ENCODE peak calls at places on chromosomes 5 and 9, in eight cellular contexts. U, Q, W, G, C, P, V and R are unnamed samples.

GRCh38 chr9:132381966-132382541 is 24.6 kb downstream of the TTF1 start:
- DNase-seq in Q (peak), U (no peak), V (no peak), P (no peak), C (no peak), W (no peak), G (no peak), R (no peak)

GRCh38 chr5:170638454-170639220 is 134.8 kb downstream of the KCNIP1 start:
- DNase-seq in G (peak), W (peak), U (no peak), P (peak), Q (peak), C (peak), V (peak), R (peak)

GRCh38 chr5:83467315-83468044 is 4.1 kb upstream of the VCAN start:
- DNase-seq in U (no peak), C (no peak), W (peak), P (peak), G (no peak), Q (no peak), V (peak), R (peak)

GRCh38 chr5:59016925-59017324 is 434.1 kb downstream of the RAB3C start:
- DNase-seq in Q (no peak), W (no peak), U (no peak), P (no peak), V (no peak), C (no peak), G (no peak), R (no peak)

GRCh38 chr5:60843693-60844428 is at the start of gene ELOVL7:
- DNase-seq in P (peak), G (peak), U (no peak), W (no peak), C (peak), V (peak), Q (peak), R (peak)

GRCh38 chr9:20197976-20198685 is 409.3 kb upstream of the SLC24A2 start:
- DNase-seq in V (peak), U (no peak), P (no peak), W (no peak), Q (no peak), C (no peak), G (no peak), R (peak)

GRCh38 chr5:115575167-115576070 is 26.9 kb downstream of the TICAM2 start:
- DNase-seq in Q (no peak), P (peak), C (no peak), V (peak), U (no peak), G (no peak), W (no peak), R (peak)

GRCh38 chr5:13218518-13218917 is 726.0 kb downstream of the DNAH5 start:
- DNase-seq in C (no peak), G (no peak), W (no peak), U (no peak), Q (no peak), P (no peak), V (no peak), R (no peak)

GRCh38 chr5:172855597-172856292 is 21.7 kb downstream of the ERGIC1 start:
- DNase-seq in P (peak), G (peak), U (no peak), V (no peak), W (peak), C (peak), Q (no peak), R (no peak)

GRCh38 chr5:83375049-83375710 is 96.4 kb upstream of the VCAN start:
- DNase-seq in C (no peak), V (peak), P (no peak), Q (no peak), U (no peak), G (no peak), W (no peak), R (peak)

GRCh38 chr9:18314321-18314720 is 159.6 kb upstream of the ADAMTSL1 start:
- DNase-seq in G (no peak), U (no peak), V (no peak), Q (no peak), W (no peak), P (no peak), C (no peak), R (peak)

GRCh38 chr5:44454002-44454401 is 64.8 kb upstream of the FGF10 start:
- DNase-seq in Q (no peak), U (no peak), G (no peak), P (no peak), W (no peak), C (no peak), V (no peak), R (no peak)

GRCh38 chr5:42059291-42059690 is 134.2 kb downstream of the FBXO4 start:
- DNase-seq in C (no peak), U (no peak), Q (no peak), P (peak), V (no peak), G (no peak), W (no peak), R (peak)

GRCh38 chr5:168362097-168362885 is 70.8 kb downstream of the WWC1 start:
- DNase-seq in G (no peak), Q (no peak), P (no peak), V (no peak), C (no peak), W (no peak), U (no peak), R (no peak)

GRCh38 chr5:57442080-57442839 is 40.4 kb downstream of the ACTBL2 start:
- DNase-seq in P (peak), Q (no peak), W (no peak), G (no peak), C (no peak), V (peak), U (peak), R (peak)

GRCh38 chr5:141637266-141637692 is 482 bp downstream of the RELL2 start:
- DNase-seq in U (no peak), P (no peak), C (no peak), Q (peak), W (no peak), G (peak), V (no peak), R (no peak)

GRCh38 chr5:81750308-81751008 is 439 bp downstream of the SSBP2 start:
- DNase-seq in V (no peak), C (no peak), G (no peak), U (no peak), P (peak), W (no peak), Q (no peak), R (no peak)

GRCh38 chr5:156367602-156368001 is 40.6 kb downstream of the SGCD start:
- DNase-seq in G (no peak), Q (no peak), P (peak), W (no peak), V (peak), U (peak), C (peak), R (no peak)

GRCh38 chr5:15521349-15521937 is 21.5 kb downstream of the FBXL7 start:
- DNase-seq in G (no peak), Q (no peak), P (no peak), U (no peak), V (no peak), C (no peak), W (no peak), R (peak)

GRCh38 chr5:12246016-12246415 is 341.8 kb upstream of the CTNND2 start:
- DNase-seq in U (no peak), P (no peak), C (no peak), V (no peak), W (no peak), Q (no peak), G (no peak), R (no peak)

GRCh38 chr5:1299961-1300360 is 5.1 kb upstream of the TERT start:
- DNase-seq in W (no peak), C (no peak), P (no peak), V (no peak), Q (peak), U (no peak), G (no peak), R (no peak)

GRCh38 chr5:124212949-124213348 is 533.5 kb downstream of the ZNF608 start:
- DNase-seq in Q (no peak), V (no peak), U (no peak), G (no peak), C (no peak), P (no peak), W (no peak), R (no peak)

GRCh38 chr5:175465282-175465681 is 13.1 kb upstream of the SFXN1 start:
- DNase-seq in C (no peak), W (no peak), G (no peak), Q (no peak), U (no peak), P (no peak), V (no peak), R (no peak)

GRCh38 chr5:166962470-166962869 is 1329.0 kb upstream of the WWC1 start:
- DNase-seq in V (peak), G (no peak), W (no peak), P (no peak), Q (no peak), U (no peak), C (no peak), R (no peak)

GRCh38 chr5:10793785-10794184 is 32.8 kb upstream of the DAP start:
- DNase-seq in G (no peak), Q (no peak), W (no peak), P (peak), C (no peak), V (no peak), U (no peak), R (peak)

GRCh38 chr9:95413793-95414192 is 96.3 kb upstream of the FANCC start:
- DNase-seq in C (no peak), W (no peak), Q (no peak), G (no peak), V (no peak), P (no peak), U (no peak), R (peak)

GRCh38 chr9:113875917-113876805 is at the start of gene ZNF618:
- DNase-seq in W (peak), C (no peak), V (peak), G (no peak), P (peak), U (no peak), Q (peak), R (no peak)

GRCh38 chr5:111254613-111255012 is 30.4 kb downstream of the CAMK4 start:
- DNase-seq in G (no peak), Q (no peak), V (peak), C (no peak), W (no peak), P (no peak), U (no peak), R (peak)

GRCh38 chr5:176809544-176810083 is 745 bp upstream of the UNC5A start:
- DNase-seq in V (no peak), Q (no peak), W (no peak), C (no peak), U (no peak), P (no peak), G (no peak), R (no peak)

GRCh38 chr9:125649315-125649714 is 57.7 kb downstream of the MAPKAP1 start:
- DNase-seq in Q (no peak), P (peak), C (peak), V (peak), U (peak), G (peak), W (no peak), R (peak)

GRCh38 chr5:74257645-74258328 is 382.7 kb downstream of the ENC1 start:
- DNase-seq in U (no peak), Q (peak), V (peak), P (no peak), C (peak), W (peak), G (peak), R (peak)

GRCh38 chr5:39203951-39204350 is 15.4 kb downstream of the FYB1 start:
- DNase-seq in Q (no peak), V (no peak), U (no peak), P (no peak), W (no peak), G (no peak), C (no peak), R (no peak)
- H3K4me3 ChIP-seq in Q (no peak), V (no peak), U (no peak), P (no peak), W (no peak), G (no peak), C (no peak), R (no peak)

GRCh38 chr5:159440235-159440634 is 109.9 kb upstream of the IL12B start:
- DNase-seq in P (no peak), Q (no peak), U (no peak), W (no peak), G (no peak), C (no peak), V (no peak), R (no peak)
- TF ChIP-seq CTCF in P (no peak), Q (no peak), U (no peak), W (no peak), G (no peak), C (no peak), V (no peak), R (no peak)

GRCh38 chr9:133527444-133527920 is 2.7 kb upstream of the MYMK start:
- DNase-seq in P (no peak), U (no peak), V (peak), W (peak), G (no peak), C (no peak), Q (no peak), R (no peak)
- H3K4me3 ChIP-seq in P (no peak), U (no peak), V (no peak), W (peak), G (no peak), C (no peak), Q (no peak), R (no peak)

GRCh38 chr9:37028425-37029031 is 5.5 kb downstream of the PAX5 start:
- DNase-seq in U (no peak), G (no peak), W (no peak), V (no peak), P (peak), C (no peak), Q (peak), R (no peak)

GRCh38 chr9:37030591-37030939 is 3.5 kb downstream of the PAX5 start:
- DNase-seq in G (no peak), V (no peak), C (no peak), W (no peak), U (no peak), Q (peak), P (peak), R (no peak)

GRCh38 chr9:37027582-37028424 is 6.3 kb downstream of the PAX5 start:
- DNase-seq in U (no peak), W (peak), G (peak), P (peak), Q (peak), V (peak), C (peak), R (peak)

GRCh38 chr9:37029776-37030590 is 4.1 kb downstream of the PAX5 start:
- DNase-seq in V (no peak), Q (peak), C (no peak), W (no peak), G (no peak), U (no peak), P (peak), R (no peak)

GRCh38 chr9:37029304-37029775 is 4.7 kb downstream of the PAX5 start:
- DNase-seq in P (peak), V (no peak), G (no peak), Q (peak), U (no peak), C (no peak), W (no peak), R (no peak)
- TF ChIP-seq CTCF in P (no peak), V (no peak), G (no peak), Q (no peak), U (no peak), C (no peak), W (no peak), R (no peak)

GRCh38 chr5:149282966-149283332 is 11.3 kb downstream of the AFAP1L1 start:
- DNase-seq in Q (no peak), V (no peak), G (no peak), U (no peak), C (no peak), P (no peak), W (no peak), R (no peak)

GRCh38 chr5:149285153-149285552 is 13.5 kb downstream of the AFAP1L1 start:
- DNase-seq in U (no peak), Q (no peak), W (no peak), G (no peak), V (no peak), C (no peak), P (no peak), R (no peak)

GRCh38 chr5:149284501-149284900 is 12.8 kb downstream of the AFAP1L1 start:
- DNase-seq in U (no peak), C (no peak), G (no peak), P (no peak), W (no peak), V (peak), Q (no peak), R (peak)

GRCh38 chr5:149282027-149282965 is 10.6 kb downstream of the AFAP1L1 start:
- DNase-seq in U (no peak), V (no peak), C (no peak), G (no peak), W (no peak), Q (no peak), P (no peak), R (no peak)

GRCh38 chr5:149283611-149284480 is 12.2 kb downstream of the AFAP1L1 start:
- DNase-seq in U (no peak), C (no peak), V (no peak), W (no peak), P (no peak), Q (no peak), G (no peak), R (no peak)
- H3K4me3 ChIP-seq in U (no peak), C (no peak), V (no peak), W (peak), P (no peak), Q (no peak), G (no peak), R (no peak)

GRCh38 chr5:180647465-180647864 is 1.9 kb downstream of the FLT4 start:
- DNase-seq in U (no peak), Q (no peak), W (no peak), P (no peak), V (no peak), C (no peak), G (no peak), R (no peak)

GRCh38 chr5:180646963-180647305 is 2.5 kb downstream of the FLT4 start:
- DNase-seq in Q (no peak), P (peak), W (peak), U (no peak), V (no peak), G (no peak), C (no peak), R (no peak)

GRCh38 chr5:180649297-180650039 is at the start of gene FLT4:
- DNase-seq in P (peak), W (peak), C (no peak), G (peak), Q (no peak), V (no peak), U (no peak), R (no peak)

GRCh38 chr5:180647941-180648500 is 1.4 kb downstream of the FLT4 start:
- DNase-seq in W (peak), C (no peak), V (no peak), G (no peak), P (peak), U (no peak), Q (no peak), R (no peak)

DNA sequence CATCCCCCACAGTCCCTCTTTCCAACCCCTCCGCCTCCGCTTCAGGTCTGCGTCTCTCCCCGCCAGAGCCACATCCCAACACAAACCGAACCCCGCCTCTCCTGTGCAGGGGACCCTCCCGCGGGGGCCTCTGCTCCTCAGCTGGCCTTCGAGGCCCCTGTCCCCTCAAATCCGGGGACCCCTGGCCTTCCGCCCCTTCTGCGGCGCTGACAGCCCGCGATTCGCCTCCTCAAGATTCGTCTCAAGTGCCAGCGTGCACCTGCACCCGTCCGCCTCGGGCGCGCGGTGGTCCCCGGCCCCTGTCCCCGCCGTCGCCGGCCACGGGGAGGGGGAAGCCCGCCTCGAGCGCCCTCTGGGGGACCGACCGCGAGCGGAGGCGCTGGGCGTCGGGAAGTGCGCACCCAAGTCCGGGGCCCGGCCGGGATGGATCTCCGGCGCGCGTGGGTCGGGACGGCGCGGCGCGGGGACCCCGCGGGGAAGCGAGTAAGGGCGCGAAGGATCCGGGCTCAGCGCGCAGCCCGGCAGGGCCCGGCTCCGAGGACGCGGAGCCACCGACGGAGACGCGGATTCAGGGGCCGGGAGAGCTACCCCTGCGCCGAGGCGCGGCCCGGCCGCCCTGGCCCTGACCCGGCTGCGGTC is 623 bp downstream of the FLT4 start:
- DNase-seq in Q (no peak), G (no peak), V (no peak), P (peak), U (no peak), C (no peak), W (peak), R (no peak)
- TF ChIP-seq CTCF in Q (no peak), G (peak), V (no peak), P (no peak), U (peak), C (no peak), W (peak), R (no peak)

DNA sequence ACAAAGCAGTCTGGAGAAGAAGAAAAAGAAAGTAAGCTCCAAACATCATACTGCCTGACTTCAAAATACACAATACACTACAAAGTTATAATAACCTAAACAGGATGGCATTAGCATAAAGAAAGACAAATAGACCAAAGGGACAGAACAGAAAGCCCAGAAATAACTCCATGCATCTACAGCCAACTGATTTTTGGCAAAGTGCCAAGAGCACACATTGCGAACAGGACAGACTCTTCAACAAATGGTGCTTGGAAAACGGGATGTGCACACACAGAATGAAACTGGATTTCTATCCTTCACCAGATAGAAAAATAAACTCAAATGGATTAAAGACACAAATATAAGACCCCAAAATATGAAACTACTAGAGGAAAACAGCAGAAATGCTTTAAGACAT is 66.6 kb upstream of the SPATA31E1 start:
- DNase-seq in W (no peak), Q (no peak), C (no peak), P (no peak), U (no peak), V (peak), G (no peak), R (peak)
- H3K4me3 ChIP-seq in W (no peak), Q (no peak), C (no peak), P (no peak), U (no peak), V (no peak), G (no peak), R (no peak)

DNA sequence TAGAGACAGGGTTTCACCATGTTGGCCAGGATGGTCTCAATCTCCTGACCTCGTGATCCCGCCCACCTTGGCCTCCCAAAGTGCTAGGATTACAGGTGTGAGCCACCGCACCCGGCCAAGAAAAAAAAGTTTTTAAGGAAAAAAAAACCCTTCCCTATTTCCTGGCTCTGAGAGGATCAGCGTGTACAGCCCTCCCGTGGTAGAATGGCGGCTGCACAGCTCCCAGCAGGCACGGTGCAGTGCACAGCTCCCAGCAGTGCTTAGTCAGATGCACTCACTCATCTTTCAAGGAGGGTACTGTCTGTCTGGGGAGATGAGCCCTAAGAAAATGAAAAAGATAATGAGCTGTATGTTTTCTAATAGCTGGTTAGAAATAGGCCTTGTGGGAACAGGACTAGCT is 36.8 kb upstream of the SLC2A8 start:
- DNase-seq in P (peak), Q (no peak), C (no peak), W (no peak), V (no peak), G (no peak), U (no peak), R (peak)
- TF ChIP-seq CTCF in P (peak), Q (no peak), C (no peak), W (peak), V (no peak), G (no peak), U (no peak), R (peak)